ENCODE peak calls at places on chromosomes 4 and X, in six cellular contexts. K, F, I, D, P and N are unnamed samples.

GRCh38 chr4:6873291-6873690 is 36.3 kb upstream of the TBC1D14 start:
- DNase-seq in K (no peak), F (no peak), I (no peak), D (no peak), P (no peak), N (no peak)

GRCh38 chr4:6333301-6334202 is 63.9 kb downstream of the WFS1 start:
- DNase-seq in K (peak), F (no peak), I (no peak), D (peak), P (no peak), N (no peak)

GRCh38 chr4:14168919-14169318 is 541.4 kb upstream of the BOD1L1 start:
- DNase-seq in K (no peak), F (no peak), I (no peak), D (no peak), P (no peak), N (no peak)

GRCh38 chr4:13248621-13249298 is 235.4 kb downstream of the RAB28 start:
- DNase-seq in K (no peak), F (no peak), I (no peak), D (no peak), P (no peak), N (no peak)

GRCh38 chr4:65069177-65069576 is 601.1 kb downstream of the EPHA5 start:
- DNase-seq in K (no peak), F (no peak), I (no peak), D (no peak), P (peak), N (no peak)

GRCh38 chrX:8913665-8914409 is 112.7 kb upstream of the FAM9A start:
- DNase-seq in K (no peak), F (peak), I (peak), D (no peak), P (no peak), N (no peak)

GRCh38 chr4:185932491-185932890 is 120.5 kb upstream of the SORBS2 start:
- DNase-seq in K (no peak), F (no peak), I (no peak), D (no peak), P (no peak), N (no peak)

GRCh38 chr4:5371415-5372190 is 320.3 kb downstream of the STK32B start:
- DNase-seq in K (no peak), F (no peak), I (no peak), D (no peak), P (no peak), N (no peak)

GRCh38 chr4:80182237-80182866 is 15.0 kb upstream of the PRDM8 start:
- DNase-seq in K (no peak), F (no peak), I (no peak), D (peak), P (no peak), N (no peak)

GRCh38 chr4:174394915-174395314 is 111.2 kb downstream of the CEP44 start:
- DNase-seq in K (no peak), F (no peak), I (no peak), D (no peak), P (no peak), N (no peak)

GRCh38 chr4:13483142-13484044 is 747 bp downstream of the RAB28 start:
- DNase-seq in K (no peak), F (no peak), I (peak), D (peak), P (no peak), N (peak)

GRCh38 chr4:176360446-176360845 is 40.7 kb downstream of the SPCS3 start:
- DNase-seq in K (no peak), F (no peak), I (no peak), D (no peak), P (no peak), N (no peak)

GRCh38 chr4:155569960-155570515 is 96.6 kb upstream of the GUCY1A1 start:
- DNase-seq in K (no peak), F (no peak), I (no peak), D (no peak), P (no peak), N (no peak)

GRCh38 chrX:9746148-9746880 is 19.3 kb downstream of the GPR143 start:
- DNase-seq in K (no peak), F (no peak), I (no peak), D (no peak), P (no peak), N (no peak)

GRCh38 chrX:119410027-119410819 is 11.1 kb downstream of the SLC25A43 start:
- DNase-seq in K (no peak), F (peak), I (peak), D (no peak), P (peak), N (no peak)

GRCh38 chr4:163662761-163663160 is 168.3 kb downstream of the TMA16 start:
- DNase-seq in K (no peak), F (no peak), I (no peak), D (no peak), P (no peak), N (no peak)

GRCh38 chrX:53479295-53479694 is 45.1 kb upstream of the HSD17B10 start:
- DNase-seq in K (no peak), F (no peak), I (no peak), D (no peak), P (no peak), N (no peak)

GRCh38 chr4:175776217-175776616 is 35.8 kb downstream of the GPM6A start:
- DNase-seq in K (no peak), F (no peak), I (peak), D (no peak), P (no peak), N (no peak)

GRCh38 chrX:30659421-30659820 is 6.2 kb downstream of the GK start:
- DNase-seq in K (no peak), F (no peak), I (no peak), D (no peak), P (no peak), N (no peak)

GRCh38 chr4:71553605-71554004 is 214.8 kb downstream of the SLC4A4 start:
- DNase-seq in K (no peak), F (no peak), I (no peak), D (no peak), P (no peak), N (no peak)

GRCh38 chr4:158949094-158949493 is 153.8 kb upstream of the RAPGEF2 start:
- DNase-seq in K (no peak), F (no peak), I (no peak), D (no peak), P (no peak), N (no peak)

GRCh38 chr4:142567199-142567598 is 278.9 kb downstream of the INPP4B start:
- DNase-seq in K (no peak), F (peak), I (no peak), D (peak), P (no peak), N (peak)

GRCh38 chr4:96677499-96677898 is 837.6 kb downstream of the PDHA2 start:
- DNase-seq in K (no peak), F (no peak), I (no peak), D (no peak), P (no peak), N (no peak)

GRCh38 chr4:138891610-138892009 is 124.0 kb upstream of the NOCT start:
- DNase-seq in K (no peak), F (no peak), I (no peak), D (no peak), P (no peak), N (no peak)

GRCh38 chr4:105240037-105240436 is 93.4 kb downstream of the TET2 start:
- DNase-seq in K (no peak), F (no peak), I (no peak), D (no peak), P (no peak), N (no peak)

GRCh38 chr4:173288296-173288695 is 45.9 kb downstream of the HMGB2 start:
- DNase-seq in K (no peak), F (no peak), I (no peak), D (peak), P (no peak), N (peak)

GRCh38 chrX:48468693-48469691 is 1.1 kb downstream of the SLC38A5 start:
- DNase-seq in K (no peak), F (no peak), I (no peak), D (peak), P (no peak), N (peak)

GRCh38 chr4:185213829-185214228 is 4.4 kb downstream of the SNX25 start:
- DNase-seq in K (no peak), F (no peak), I (no peak), D (no peak), P (no peak), N (no peak)

GRCh38 chr4:135194477-135194876 is 992.9 kb upstream of the PABPC4L start:
- DNase-seq in K (peak), F (no peak), I (no peak), D (no peak), P (no peak), N (no peak)

GRCh38 chr4:171650543-171650942 is 162.7 kb upstream of the GALNTL6 start:
- DNase-seq in K (no peak), F (no peak), I (no peak), D (no peak), P (no peak), N (no peak)

GRCh38 chr4:99324978-99325377 is 3.8 kb upstream of the ADH1B start:
- DNase-seq in K (peak), F (no peak), I (no peak), D (no peak), P (no peak), N (no peak)

GRCh38 chr4:8721621-8722020 is 129.1 kb downstream of the CPZ start:
- DNase-seq in K (no peak), F (no peak), I (no peak), D (no peak), P (no peak), N (no peak)